ENCODE peak calls at places on chromosomes 13 and 19, in nine cellular contexts. One of them, this sample, is unnamed.

GRCh38 chr13:26185720-26186119 is 36.4 kb downstream of the RNF6 start:
- ATAC-seq in activated naive CD8-positive, alpha-beta T cell treated with anti-CD3 and anti-CD28 coated beads, Interleukin-2, amount 50 U/mL, for 24 hours: no peak
- ATAC-seq in activated T-helper 17 cell treated with anti-CD3 and anti-CD28 coated beads, Interleukin-2, amount 50 U/mL, for 72 hours: no peak
- ATAC-seq in stimulated activated naive CD8-positive, alpha-beta T cell treated with anti-CD3 and anti-CD28 coated beads, Interleukin-15, amount 100 ng/mL, for 72 hours: no peak
- ATAC-seq in stimulated activated naive B cell treated with anti-CD40 and anti-IgM and Interleukin-4, amounts not matched to agents 10 μg/mL and 1 μg/mL and 100 μg/mL, for 72 hours: peak; percentile 2
- ATAC-seq in HCT116: no peak
- ATAC-seq in lung: no peak
- ATAC-seq in lower lobe of right lung: no peak
- ATAC-seq in HepG2: peak; percentile 30
- ATAC-seq in this sample: peak; percentile 1

GRCh38 chr19:6750062-6750461 is 10.6 kb downstream of the TRIP10 start:
- ATAC-seq in activated naive CD8-positive, alpha-beta T cell treated with anti-CD3 and anti-CD28 coated beads, Interleukin-2, amount 50 U/mL, for 24 hours: no peak
- ATAC-seq in activated T-helper 17 cell treated with anti-CD3 and anti-CD28 coated beads, Interleukin-2, amount 50 U/mL, for 72 hours: no peak
- ATAC-seq in stimulated activated naive CD8-positive, alpha-beta T cell treated with anti-CD3 and anti-CD28 coated beads, Interleukin-15, amount 100 ng/mL, for 72 hours: no peak
- ATAC-seq in stimulated activated naive B cell treated with anti-CD40 and anti-IgM and Interleukin-4, amounts not matched to agents 10 μg/mL and 1 μg/mL and 100 μg/mL, for 72 hours: no peak
- ATAC-seq in HCT116: no peak
- ATAC-seq in lung: no peak
- ATAC-seq in lower lobe of right lung: no peak
- ATAC-seq in HepG2: no peak
- ATAC-seq in this sample: no peak

GRCh38 chr19:29878973-29879654 is 62.9 kb upstream of the URI1 start:
- ATAC-seq in activated naive CD8-positive, alpha-beta T cell treated with anti-CD3 and anti-CD28 coated beads, Interleukin-2, amount 50 U/mL, for 24 hours: peak; percentile 53
- ATAC-seq in activated T-helper 17 cell treated with anti-CD3 and anti-CD28 coated beads, Interleukin-2, amount 50 U/mL, for 72 hours: peak; percentile 44
- ATAC-seq in stimulated activated naive CD8-positive, alpha-beta T cell treated with anti-CD3 and anti-CD28 coated beads, Interleukin-15, amount 100 ng/mL, for 72 hours: peak; percentile 46
- ATAC-seq in stimulated activated naive B cell treated with anti-CD40 and anti-IgM and Interleukin-4, amounts not matched to agents 10 μg/mL and 1 μg/mL and 100 μg/mL, for 72 hours: no peak
- ATAC-seq in HCT116: peak; percentile 93
- ATAC-seq in lung: no peak
- ATAC-seq in lower lobe of right lung: no peak
- ATAC-seq in HepG2: peak; percentile 83
- ATAC-seq in this sample: no peak

GRCh38 chr13:102608944-102609343 is 12.2 kb downstream of the TPP2 start:
- ATAC-seq in activated naive CD8-positive, alpha-beta T cell treated with anti-CD3 and anti-CD28 coated beads, Interleukin-2, amount 50 U/mL, for 24 hours: peak; percentile 68
- ATAC-seq in activated T-helper 17 cell treated with anti-CD3 and anti-CD28 coated beads, Interleukin-2, amount 50 U/mL, for 72 hours: peak; percentile 85
- ATAC-seq in stimulated activated naive CD8-positive, alpha-beta T cell treated with anti-CD3 and anti-CD28 coated beads, Interleukin-15, amount 100 ng/mL, for 72 hours: peak; percentile 68
- ATAC-seq in stimulated activated naive B cell treated with anti-CD40 and anti-IgM and Interleukin-4, amounts not matched to agents 10 μg/mL and 1 μg/mL and 100 μg/mL, for 72 hours: peak; percentile 23
- ATAC-seq in HCT116: no peak
- ATAC-seq in lung: no peak
- ATAC-seq in lower lobe of right lung: no peak
- ATAC-seq in HepG2: no peak
- ATAC-seq in this sample: no peak

GRCh38 chr19:2567580-2567979 is 91.7 kb downstream of the GADD45B start:
- ATAC-seq in activated naive CD8-positive, alpha-beta T cell treated with anti-CD3 and anti-CD28 coated beads, Interleukin-2, amount 50 U/mL, for 24 hours: peak; percentile 71
- ATAC-seq in activated T-helper 17 cell treated with anti-CD3 and anti-CD28 coated beads, Interleukin-2, amount 50 U/mL, for 72 hours: no peak
- ATAC-seq in stimulated activated naive CD8-positive, alpha-beta T cell treated with anti-CD3 and anti-CD28 coated beads, Interleukin-15, amount 100 ng/mL, for 72 hours: no peak
- ATAC-seq in stimulated activated naive B cell treated with anti-CD40 and anti-IgM and Interleukin-4, amounts not matched to agents 10 μg/mL and 1 μg/mL and 100 μg/mL, for 72 hours: peak; percentile 51
- ATAC-seq in HCT116: no peak
- ATAC-seq in lung: no peak
- ATAC-seq in lower lobe of right lung: peak; percentile 86
- ATAC-seq in HepG2: no peak
- ATAC-seq in this sample: no peak

GRCh38 chr19:39334444-39334976 is 1.3 kb downstream of the GMFG start:
- ATAC-seq in activated naive CD8-positive, alpha-beta T cell treated with anti-CD3 and anti-CD28 coated beads, Interleukin-2, amount 50 U/mL, for 24 hours: no peak
- ATAC-seq in activated T-helper 17 cell treated with anti-CD3 and anti-CD28 coated beads, Interleukin-2, amount 50 U/mL, for 72 hours: no peak
- ATAC-seq in stimulated activated naive CD8-positive, alpha-beta T cell treated with anti-CD3 and anti-CD28 coated beads, Interleukin-15, amount 100 ng/mL, for 72 hours: no peak
- ATAC-seq in stimulated activated naive B cell treated with anti-CD40 and anti-IgM and Interleukin-4, amounts not matched to agents 10 μg/mL and 1 μg/mL and 100 μg/mL, for 72 hours: no peak
- ATAC-seq in HCT116: no peak
- ATAC-seq in lung: no peak
- ATAC-seq in lower lobe of right lung: no peak
- ATAC-seq in HepG2: no peak
- ATAC-seq in this sample: no peak

GRCh38 chr13:99214691-99215090 is 14.0 kb downstream of the UBAC2 start:
- ATAC-seq in activated naive CD8-positive, alpha-beta T cell treated with anti-CD3 and anti-CD28 coated beads, Interleukin-2, amount 50 U/mL, for 24 hours: peak; percentile 42
- ATAC-seq in activated T-helper 17 cell treated with anti-CD3 and anti-CD28 coated beads, Interleukin-2, amount 50 U/mL, for 72 hours: peak; percentile 51
- ATAC-seq in stimulated activated naive CD8-positive, alpha-beta T cell treated with anti-CD3 and anti-CD28 coated beads, Interleukin-15, amount 100 ng/mL, for 72 hours: peak; percentile 47
- ATAC-seq in stimulated activated naive B cell treated with anti-CD40 and anti-IgM and Interleukin-4, amounts not matched to agents 10 μg/mL and 1 μg/mL and 100 μg/mL, for 72 hours: peak; percentile 72
- ATAC-seq in HCT116: no peak
- ATAC-seq in lung: no peak
- ATAC-seq in lower lobe of right lung: no peak
- ATAC-seq in HepG2: no peak
- ATAC-seq in this sample: peak; percentile 68

GRCh38 chr13:41916173-41916954 is 44.5 kb downstream of the VWA8 start:
- ATAC-seq in activated naive CD8-positive, alpha-beta T cell treated with anti-CD3 and anti-CD28 coated beads, Interleukin-2, amount 50 U/mL, for 24 hours: peak; percentile 66
- ATAC-seq in activated T-helper 17 cell treated with anti-CD3 and anti-CD28 coated beads, Interleukin-2, amount 50 U/mL, for 72 hours: peak; percentile 84
- ATAC-seq in stimulated activated naive CD8-positive, alpha-beta T cell treated with anti-CD3 and anti-CD28 coated beads, Interleukin-15, amount 100 ng/mL, for 72 hours: peak; percentile 82
- ATAC-seq in stimulated activated naive B cell treated with anti-CD40 and anti-IgM and Interleukin-4, amounts not matched to agents 10 μg/mL and 1 μg/mL and 100 μg/mL, for 72 hours: peak; percentile 90
- ATAC-seq in HCT116: peak; percentile 49
- ATAC-seq in lung: no peak
- ATAC-seq in lower lobe of right lung: no peak
- ATAC-seq in HepG2: no peak
- ATAC-seq in this sample: peak; percentile 90

GRCh38 chr19:1373534-1374249 is 10.0 kb upstream of the NDUFS7 start:
- ATAC-seq in activated naive CD8-positive, alpha-beta T cell treated with anti-CD3 and anti-CD28 coated beads, Interleukin-2, amount 50 U/mL, for 24 hours: no peak
- ATAC-seq in activated T-helper 17 cell treated with anti-CD3 and anti-CD28 coated beads, Interleukin-2, amount 50 U/mL, for 72 hours: no peak
- ATAC-seq in stimulated activated naive CD8-positive, alpha-beta T cell treated with anti-CD3 and anti-CD28 coated beads, Interleukin-15, amount 100 ng/mL, for 72 hours: no peak
- ATAC-seq in stimulated activated naive B cell treated with anti-CD40 and anti-IgM and Interleukin-4, amounts not matched to agents 10 μg/mL and 1 μg/mL and 100 μg/mL, for 72 hours: no peak
- ATAC-seq in HCT116: no peak
- ATAC-seq in lung: no peak
- ATAC-seq in lower lobe of right lung: no peak
- ATAC-seq in HepG2: peak; percentile 80
- ATAC-seq in this sample: no peak

GRCh38 chr19:10566658-10567410 is 1.0 kb upstream of the KRI1 start:
- ATAC-seq in activated naive CD8-positive, alpha-beta T cell treated with anti-CD3 and anti-CD28 coated beads, Interleukin-2, amount 50 U/mL, for 24 hours: peak; percentile 20
- ATAC-seq in activated T-helper 17 cell treated with anti-CD3 and anti-CD28 coated beads, Interleukin-2, amount 50 U/mL, for 72 hours: peak; percentile 12
- ATAC-seq in stimulated activated naive CD8-positive, alpha-beta T cell treated with anti-CD3 and anti-CD28 coated beads, Interleukin-15, amount 100 ng/mL, for 72 hours: peak; percentile 48
- ATAC-seq in stimulated activated naive B cell treated with anti-CD40 and anti-IgM and Interleukin-4, amounts not matched to agents 10 μg/mL and 1 μg/mL and 100 μg/mL, for 72 hours: peak; percentile 33
- ATAC-seq in HCT116: no peak
- ATAC-seq in lung: no peak
- ATAC-seq in lower lobe of right lung: no peak
- ATAC-seq in HepG2: no peak
- ATAC-seq in this sample: peak; percentile 45

GRCh38 chr19:54069482-54069881 is 5.8 kb upstream of the VSTM1 start:
- ATAC-seq in activated naive CD8-positive, alpha-beta T cell treated with anti-CD3 and anti-CD28 coated beads, Interleukin-2, amount 50 U/mL, for 24 hours: no peak
- ATAC-seq in activated T-helper 17 cell treated with anti-CD3 and anti-CD28 coated beads, Interleukin-2, amount 50 U/mL, for 72 hours: no peak
- ATAC-seq in stimulated activated naive CD8-positive, alpha-beta T cell treated with anti-CD3 and anti-CD28 coated beads, Interleukin-15, amount 100 ng/mL, for 72 hours: no peak
- ATAC-seq in stimulated activated naive B cell treated with anti-CD40 and anti-IgM and Interleukin-4, amounts not matched to agents 10 μg/mL and 1 μg/mL and 100 μg/mL, for 72 hours: no peak
- ATAC-seq in HCT116: no peak
- ATAC-seq in lung: no peak
- ATAC-seq in lower lobe of right lung: no peak
- ATAC-seq in HepG2: no peak
- ATAC-seq in this sample: no peak

GRCh38 chr13:28964052-28964451 is 143.9 kb downstream of the MTUS2 start:
- ATAC-seq in activated naive CD8-positive, alpha-beta T cell treated with anti-CD3 and anti-CD28 coated beads, Interleukin-2, amount 50 U/mL, for 24 hours: no peak
- ATAC-seq in activated T-helper 17 cell treated with anti-CD3 and anti-CD28 coated beads, Interleukin-2, amount 50 U/mL, for 72 hours: no peak
- ATAC-seq in stimulated activated naive CD8-positive, alpha-beta T cell treated with anti-CD3 and anti-CD28 coated beads, Interleukin-15, amount 100 ng/mL, for 72 hours: no peak
- ATAC-seq in stimulated activated naive B cell treated with anti-CD40 and anti-IgM and Interleukin-4, amounts not matched to agents 10 μg/mL and 1 μg/mL and 100 μg/mL, for 72 hours: no peak
- ATAC-seq in HCT116: no peak
- ATAC-seq in lung: no peak
- ATAC-seq in lower lobe of right lung: no peak
- ATAC-seq in HepG2: no peak
- ATAC-seq in this sample: no peak

GRCh38 chr13:76527041-76527440 is 359.2 kb downstream of the KCTD12 start:
- ATAC-seq in activated naive CD8-positive, alpha-beta T cell treated with anti-CD3 and anti-CD28 coated beads, Interleukin-2, amount 50 U/mL, for 24 hours: no peak
- ATAC-seq in activated T-helper 17 cell treated with anti-CD3 and anti-CD28 coated beads, Interleukin-2, amount 50 U/mL, for 72 hours: no peak
- ATAC-seq in stimulated activated naive CD8-positive, alpha-beta T cell treated with anti-CD3 and anti-CD28 coated beads, Interleukin-15, amount 100 ng/mL, for 72 hours: no peak
- ATAC-seq in stimulated activated naive B cell treated with anti-CD40 and anti-IgM and Interleukin-4, amounts not matched to agents 10 μg/mL and 1 μg/mL and 100 μg/mL, for 72 hours: no peak
- ATAC-seq in HCT116: no peak
- ATAC-seq in lung: no peak
- ATAC-seq in lower lobe of right lung: no peak
- ATAC-seq in HepG2: no peak
- ATAC-seq in this sample: no peak

GRCh38 chr19:52191374-52191773 is 1.5 kb downstream of the PPP2R1A start:
- ATAC-seq in activated naive CD8-positive, alpha-beta T cell treated with anti-CD3 and anti-CD28 coated beads, Interleukin-2, amount 50 U/mL, for 24 hours: no peak
- ATAC-seq in activated T-helper 17 cell treated with anti-CD3 and anti-CD28 coated beads, Interleukin-2, amount 50 U/mL, for 72 hours: no peak
- ATAC-seq in stimulated activated naive CD8-positive, alpha-beta T cell treated with anti-CD3 and anti-CD28 coated beads, Interleukin-15, amount 100 ng/mL, for 72 hours: no peak
- ATAC-seq in stimulated activated naive B cell treated with anti-CD40 and anti-IgM and Interleukin-4, amounts not matched to agents 10 μg/mL and 1 μg/mL and 100 μg/mL, for 72 hours: no peak
- ATAC-seq in HCT116: no peak
- ATAC-seq in lung: no peak
- ATAC-seq in lower lobe of right lung: no peak
- ATAC-seq in HepG2: no peak
- ATAC-seq in this sample: no peak

GRCh38 chr19:58395979-58396627 is 647 bp downstream of the RNF225 start:
- ATAC-seq in activated naive CD8-positive, alpha-beta T cell treated with anti-CD3 and anti-CD28 coated beads, Interleukin-2, amount 50 U/mL, for 24 hours: peak; percentile 1
- ATAC-seq in activated T-helper 17 cell treated with anti-CD3 and anti-CD28 coated beads, Interleukin-2, amount 50 U/mL, for 72 hours: no peak
- ATAC-seq in stimulated activated naive CD8-positive, alpha-beta T cell treated with anti-CD3 and anti-CD28 coated beads, Interleukin-15, amount 100 ng/mL, for 72 hours: peak; percentile 24
- ATAC-seq in stimulated activated naive B cell treated with anti-CD40 and anti-IgM and Interleukin-4, amounts not matched to agents 10 μg/mL and 1 μg/mL and 100 μg/mL, for 72 hours: no peak
- ATAC-seq in HCT116: peak; percentile 41
- ATAC-seq in lung: no peak
- ATAC-seq in lower lobe of right lung: peak; percentile 2
- ATAC-seq in HepG2: peak; percentile 4
- ATAC-seq in this sample: no peak

GRCh38 chr13:113950451-113951245 is 23.2 kb downstream of the C13orf46 start:
- ATAC-seq in activated naive CD8-positive, alpha-beta T cell treated with anti-CD3 and anti-CD28 coated beads, Interleukin-2, amount 50 U/mL, for 24 hours: peak; percentile 17
- ATAC-seq in activated T-helper 17 cell treated with anti-CD3 and anti-CD28 coated beads, Interleukin-2, amount 50 U/mL, for 72 hours: peak; percentile 23
- ATAC-seq in stimulated activated naive CD8-positive, alpha-beta T cell treated with anti-CD3 and anti-CD28 coated beads, Interleukin-15, amount 100 ng/mL, for 72 hours: peak; percentile 51
- ATAC-seq in stimulated activated naive B cell treated with anti-CD40 and anti-IgM and Interleukin-4, amounts not matched to agents 10 μg/mL and 1 μg/mL and 100 μg/mL, for 72 hours: peak; percentile 46
- ATAC-seq in HCT116: peak; percentile 46
- ATAC-seq in lung: no peak
- ATAC-seq in lower lobe of right lung: no peak
- ATAC-seq in HepG2: peak; percentile 51
- ATAC-seq in this sample: peak; percentile 56

GRCh38 chr19:34832581-34833112 is 59.6 kb upstream of the ZNF599 start:
- ATAC-seq in activated naive CD8-positive, alpha-beta T cell treated with anti-CD3 and anti-CD28 coated beads, Interleukin-2, amount 50 U/mL, for 24 hours: no peak
- ATAC-seq in activated T-helper 17 cell treated with anti-CD3 and anti-CD28 coated beads, Interleukin-2, amount 50 U/mL, for 72 hours: no peak
- ATAC-seq in stimulated activated naive CD8-positive, alpha-beta T cell treated with anti-CD3 and anti-CD28 coated beads, Interleukin-15, amount 100 ng/mL, for 72 hours: no peak
- ATAC-seq in stimulated activated naive B cell treated with anti-CD40 and anti-IgM and Interleukin-4, amounts not matched to agents 10 μg/mL and 1 μg/mL and 100 μg/mL, for 72 hours: no peak
- ATAC-seq in HCT116: no peak
- ATAC-seq in lung: no peak
- ATAC-seq in lower lobe of right lung: peak; percentile 48
- ATAC-seq in HepG2: no peak
- ATAC-seq in this sample: no peak

GRCh38 chr13:113275387-113275786 is 21.7 kb upstream of the LAMP1 start:
- ATAC-seq in activated naive CD8-positive, alpha-beta T cell treated with anti-CD3 and anti-CD28 coated beads, Interleukin-2, amount 50 U/mL, for 24 hours: peak; percentile 84
- ATAC-seq in activated T-helper 17 cell treated with anti-CD3 and anti-CD28 coated beads, Interleukin-2, amount 50 U/mL, for 72 hours: peak; percentile 71
- ATAC-seq in stimulated activated naive CD8-positive, alpha-beta T cell treated with anti-CD3 and anti-CD28 coated beads, Interleukin-15, amount 100 ng/mL, for 72 hours: peak; percentile 87
- ATAC-seq in stimulated activated naive B cell treated with anti-CD40 and anti-IgM and Interleukin-4, amounts not matched to agents 10 μg/mL and 1 μg/mL and 100 μg/mL, for 72 hours: peak; percentile 74
- ATAC-seq in HCT116: peak; percentile 96
- ATAC-seq in lung: no peak
- ATAC-seq in lower lobe of right lung: peak; percentile 46
- ATAC-seq in HepG2: peak; percentile 93
- ATAC-seq in this sample: peak; percentile 72

GRCh38 chr13:82627183-82627582 is 1255.1 kb downstream of the SLITRK1 start:
- ATAC-seq in activated naive CD8-positive, alpha-beta T cell treated with anti-CD3 and anti-CD28 coated beads, Interleukin-2, amount 50 U/mL, for 24 hours: no peak
- ATAC-seq in activated T-helper 17 cell treated with anti-CD3 and anti-CD28 coated beads, Interleukin-2, amount 50 U/mL, for 72 hours: no peak
- ATAC-seq in stimulated activated naive CD8-positive, alpha-beta T cell treated with anti-CD3 and anti-CD28 coated beads, Interleukin-15, amount 100 ng/mL, for 72 hours: no peak
- ATAC-seq in stimulated activated naive B cell treated with anti-CD40 and anti-IgM and Interleukin-4, amounts not matched to agents 10 μg/mL and 1 μg/mL and 100 μg/mL, for 72 hours: no peak
- ATAC-seq in HCT116: no peak
- ATAC-seq in lung: no peak
- ATAC-seq in lower lobe of right lung: no peak
- ATAC-seq in HepG2: no peak
- ATAC-seq in this sample: no peak

GRCh38 chr19:45607071-45608029 is 5.3 kb upstream of the GPR4 start:
- ATAC-seq in activated naive CD8-positive, alpha-beta T cell treated with anti-CD3 and anti-CD28 coated beads, Interleukin-2, amount 50 U/mL, for 24 hours: peak; percentile 15
- ATAC-seq in activated T-helper 17 cell treated with anti-CD3 and anti-CD28 coated beads, Interleukin-2, amount 50 U/mL, for 72 hours: peak; percentile 70
- ATAC-seq in stimulated activated naive CD8-positive, alpha-beta T cell treated with anti-CD3 and anti-CD28 coated beads, Interleukin-15, amount 100 ng/mL, for 72 hours: peak; percentile 73
- ATAC-seq in stimulated activated naive B cell treated with anti-CD40 and anti-IgM and Interleukin-4, amounts not matched to agents 10 μg/mL and 1 μg/mL and 100 μg/mL, for 72 hours: peak; percentile 39
- ATAC-seq in HCT116: peak; percentile 80
- ATAC-seq in lung: no peak
- ATAC-seq in lower lobe of right lung: peak; percentile 88
- ATAC-seq in HepG2: peak; percentile 82
- ATAC-seq in this sample: no peak

GRCh38 chr13:98033277-98034247 is 80.1 kb downstream of the IPO5 start:
- ATAC-seq in activated naive CD8-positive, alpha-beta T cell treated with anti-CD3 and anti-CD28 coated beads, Interleukin-2, amount 50 U/mL, for 24 hours: no peak
- ATAC-seq in activated T-helper 17 cell treated with anti-CD3 and anti-CD28 coated beads, Interleukin-2, amount 50 U/mL, for 72 hours: no peak
- ATAC-seq in stimulated activated naive CD8-positive, alpha-beta T cell treated with anti-CD3 and anti-CD28 coated beads, Interleukin-15, amount 100 ng/mL, for 72 hours: no peak
- ATAC-seq in stimulated activated naive B cell treated with anti-CD40 and anti-IgM and Interleukin-4, amounts not matched to agents 10 μg/mL and 1 μg/mL and 100 μg/mL, for 72 hours: no peak
- ATAC-seq in HCT116: peak; percentile 83
- ATAC-seq in lung: no peak
- ATAC-seq in lower lobe of right lung: no peak
- ATAC-seq in HepG2: peak; percentile 95
- ATAC-seq in this sample: no peak

GRCh38 chr13:36725936-36726335 is 52.1 kb downstream of the SERTM1 start:
- ATAC-seq in activated naive CD8-positive, alpha-beta T cell treated with anti-CD3 and anti-CD28 coated beads, Interleukin-2, amount 50 U/mL, for 24 hours: no peak
- ATAC-seq in activated T-helper 17 cell treated with anti-CD3 and anti-CD28 coated beads, Interleukin-2, amount 50 U/mL, for 72 hours: no peak
- ATAC-seq in stimulated activated naive CD8-positive, alpha-beta T cell treated with anti-CD3 and anti-CD28 coated beads, Interleukin-15, amount 100 ng/mL, for 72 hours: no peak
- ATAC-seq in stimulated activated naive B cell treated with anti-CD40 and anti-IgM and Interleukin-4, amounts not matched to agents 10 μg/mL and 1 μg/mL and 100 μg/mL, for 72 hours: no peak
- ATAC-seq in HCT116: no peak
- ATAC-seq in lung: no peak
- ATAC-seq in lower lobe of right lung: no peak
- ATAC-seq in HepG2: no peak
- ATAC-seq in this sample: no peak

GRCh38 chr13:79631260-79631659 is 150.3 kb downstream of the NDFIP2 start:
- ATAC-seq in activated naive CD8-positive, alpha-beta T cell treated with anti-CD3 and anti-CD28 coated beads, Interleukin-2, amount 50 U/mL, for 24 hours: no peak
- ATAC-seq in activated T-helper 17 cell treated with anti-CD3 and anti-CD28 coated beads, Interleukin-2, amount 50 U/mL, for 72 hours: no peak
- ATAC-seq in stimulated activated naive CD8-positive, alpha-beta T cell treated with anti-CD3 and anti-CD28 coated beads, Interleukin-15, amount 100 ng/mL, for 72 hours: no peak
- ATAC-seq in stimulated activated naive B cell treated with anti-CD40 and anti-IgM and Interleukin-4, amounts not matched to agents 10 μg/mL and 1 μg/mL and 100 μg/mL, for 72 hours: no peak
- ATAC-seq in HCT116: peak; percentile 71
- ATAC-seq in lung: no peak
- ATAC-seq in lower lobe of right lung: no peak
- ATAC-seq in HepG2: no peak
- ATAC-seq in this sample: no peak

GRCh38 chr13:78160793-78161192 is 242.2 kb upstream of the EDNRB start:
- ATAC-seq in activated naive CD8-positive, alpha-beta T cell treated with anti-CD3 and anti-CD28 coated beads, Interleukin-2, amount 50 U/mL, for 24 hours: peak; percentile 84
- ATAC-seq in activated T-helper 17 cell treated with anti-CD3 and anti-CD28 coated beads, Interleukin-2, amount 50 U/mL, for 72 hours: peak; percentile 29
- ATAC-seq in stimulated activated naive CD8-positive, alpha-beta T cell treated with anti-CD3 and anti-CD28 coated beads, Interleukin-15, amount 100 ng/mL, for 72 hours: peak; percentile 35
- ATAC-seq in stimulated activated naive B cell treated with anti-CD40 and anti-IgM and Interleukin-4, amounts not matched to agents 10 μg/mL and 1 μg/mL and 100 μg/mL, for 72 hours: peak; percentile 98
- ATAC-seq in HCT116: no peak
- ATAC-seq in lung: no peak
- ATAC-seq in lower lobe of right lung: no peak
- ATAC-seq in HepG2: no peak
- ATAC-seq in this sample: peak; percentile 59

GRCh38 chr19:47573076-47574026 is at the start of gene ZNF541:
- ATAC-seq in activated naive CD8-positive, alpha-beta T cell treated with anti-CD3 and anti-CD28 coated beads, Interleukin-2, amount 50 U/mL, for 24 hours: peak; percentile 57
- ATAC-seq in activated T-helper 17 cell treated with anti-CD3 and anti-CD28 coated beads, Interleukin-2, amount 50 U/mL, for 72 hours: peak; percentile 76
- ATAC-seq in stimulated activated naive CD8-positive, alpha-beta T cell treated with anti-CD3 and anti-CD28 coated beads, Interleukin-15, amount 100 ng/mL, for 72 hours: peak; percentile 84
- ATAC-seq in stimulated activated naive B cell treated with anti-CD40 and anti-IgM and Interleukin-4, amounts not matched to agents 10 μg/mL and 1 μg/mL and 100 μg/mL, for 72 hours: peak; percentile 65
- ATAC-seq in HCT116: no peak
- ATAC-seq in lung: no peak
- ATAC-seq in lower lobe of right lung: peak; percentile 90
- ATAC-seq in HepG2: no peak
- ATAC-seq in this sample: no peak

GRCh38 chr13:19845758-19846157 is 17.7 kb downstream of the ZMYM5 start:
- ATAC-seq in activated naive CD8-positive, alpha-beta T cell treated with anti-CD3 and anti-CD28 coated beads, Interleukin-2, amount 50 U/mL, for 24 hours: peak; percentile 82
- ATAC-seq in activated T-helper 17 cell treated with anti-CD3 and anti-CD28 coated beads, Interleukin-2, amount 50 U/mL, for 72 hours: peak; percentile 86
- ATAC-seq in stimulated activated naive CD8-positive, alpha-beta T cell treated with anti-CD3 and anti-CD28 coated beads, Interleukin-15, amount 100 ng/mL, for 72 hours: peak; percentile 78
- ATAC-seq in stimulated activated naive B cell treated with anti-CD40 and anti-IgM and Interleukin-4, amounts not matched to agents 10 μg/mL and 1 μg/mL and 100 μg/mL, for 72 hours: no peak
- ATAC-seq in HCT116: peak; percentile 91
- ATAC-seq in lung: no peak
- ATAC-seq in lower lobe of right lung: no peak
- ATAC-seq in HepG2: peak; percentile 57
- ATAC-seq in this sample: no peak

GRCh38 chr19:12833747-12834417 is 497 bp downstream of the RTBDN start:
- ATAC-seq in activated naive CD8-positive, alpha-beta T cell treated with anti-CD3 and anti-CD28 coated beads, Interleukin-2, amount 50 U/mL, for 24 hours: peak; percentile 7
- ATAC-seq in activated T-helper 17 cell treated with anti-CD3 and anti-CD28 coated beads, Interleukin-2, amount 50 U/mL, for 72 hours: peak; percentile 24
- ATAC-seq in stimulated activated naive CD8-positive, alpha-beta T cell treated with anti-CD3 and anti-CD28 coated beads, Interleukin-15, amount 100 ng/mL, for 72 hours: no peak
- ATAC-seq in stimulated activated naive B cell treated with anti-CD40 and anti-IgM and Interleukin-4, amounts not matched to agents 10 μg/mL and 1 μg/mL and 100 μg/mL, for 72 hours: no peak
- ATAC-seq in HCT116: peak; percentile 28
- ATAC-seq in lung: no peak
- ATAC-seq in lower lobe of right lung: peak; percentile 2
- ATAC-seq in HepG2: no peak
- ATAC-seq in this sample: peak; percentile 40

GRCh38 chr13:41985788-41986508 is 25.0 kb upstream of the VWA8 start:
- ATAC-seq in activated naive CD8-positive, alpha-beta T cell treated with anti-CD3 and anti-CD28 coated beads, Interleukin-2, amount 50 U/mL, for 24 hours: no peak
- ATAC-seq in activated T-helper 17 cell treated with anti-CD3 and anti-CD28 coated beads, Interleukin-2, amount 50 U/mL, for 72 hours: no peak
- ATAC-seq in stimulated activated naive CD8-positive, alpha-beta T cell treated with anti-CD3 and anti-CD28 coated beads, Interleukin-15, amount 100 ng/mL, for 72 hours: no peak
- ATAC-seq in stimulated activated naive B cell treated with anti-CD40 and anti-IgM and Interleukin-4, amounts not matched to agents 10 μg/mL and 1 μg/mL and 100 μg/mL, for 72 hours: no peak
- ATAC-seq in HCT116: peak; percentile 63
- ATAC-seq in lung: no peak
- ATAC-seq in lower lobe of right lung: no peak
- ATAC-seq in HepG2: no peak
- ATAC-seq in this sample: no peak

GRCh38 chr13:65416784-65417183 is 1813.4 kb downstream of the PCDH9 start:
- ATAC-seq in activated naive CD8-positive, alpha-beta T cell treated with anti-CD3 and anti-CD28 coated beads, Interleukin-2, amount 50 U/mL, for 24 hours: no peak
- ATAC-seq in activated T-helper 17 cell treated with anti-CD3 and anti-CD28 coated beads, Interleukin-2, amount 50 U/mL, for 72 hours: no peak
- ATAC-seq in stimulated activated naive CD8-positive, alpha-beta T cell treated with anti-CD3 and anti-CD28 coated beads, Interleukin-15, amount 100 ng/mL, for 72 hours: no peak
- ATAC-seq in stimulated activated naive B cell treated with anti-CD40 and anti-IgM and Interleukin-4, amounts not matched to agents 10 μg/mL and 1 μg/mL and 100 μg/mL, for 72 hours: no peak
- ATAC-seq in HCT116: no peak
- ATAC-seq in lung: no peak
- ATAC-seq in lower lobe of right lung: no peak
- ATAC-seq in HepG2: no peak
- ATAC-seq in this sample: no peak

GRCh38 chr19:4910594-4911273 is 1.4 kb downstream of the UHRF1 start:
- ATAC-seq in activated naive CD8-positive, alpha-beta T cell treated with anti-CD3 and anti-CD28 coated beads, Interleukin-2, amount 50 U/mL, for 24 hours: no peak
- ATAC-seq in activated T-helper 17 cell treated with anti-CD3 and anti-CD28 coated beads, Interleukin-2, amount 50 U/mL, for 72 hours: no peak
- ATAC-seq in stimulated activated naive CD8-positive, alpha-beta T cell treated with anti-CD3 and anti-CD28 coated beads, Interleukin-15, amount 100 ng/mL, for 72 hours: no peak
- ATAC-seq in stimulated activated naive B cell treated with anti-CD40 and anti-IgM and Interleukin-4, amounts not matched to agents 10 μg/mL and 1 μg/mL and 100 μg/mL, for 72 hours: no peak
- ATAC-seq in HCT116: no peak
- ATAC-seq in lung: no peak
- ATAC-seq in lower lobe of right lung: no peak
- ATAC-seq in HepG2: no peak
- ATAC-seq in this sample: no peak

This sample was measured in stimulated activated memory B cell treated with anti-CD40 and anti-IgM and Interleukin-4, amounts not matched to agents 10 μg/mL and 1 μg/mL and 100 μg/mL, for 72 hours.